ENCODE peak calls at places on chromosomes 2 and 18, in ten cellular contexts. C is Kasumi-1; T is heart right ventricle; A is stimulated activated CD8-positive, alpha-beta memory T cell treated with anti-CD3 and anti-CD28 coated beads, Interleukin-12 subunit alpha, Interleukin-12 subunit beta, amount 100 ng/mL, for 1 hour; O is hypothalamus; Q is dermis blood vessel endothelial cell; L is prostate gland; G is NCI-H1092; J is GM12892; Y is H9. I is an unnamed sample.

GRCh38 chr2:102505290-102505689 is 32.3 kb downstream of the SLC9A4 start:
- DNase-seq in C (no peak), T (no peak), A (no peak), O (no peak), Q (no peak), L (peak; percentile 32), G (no peak), J (no peak), Y (no peak), I (no peak)

GRCh38 chr18:75489493-75490190 is 62.1 kb upstream of the SMIM21 start:
- DNase-seq in C (no peak), T (no peak), A (no peak), O (no peak), Q (no peak), L (no peak), G (no peak), J (no peak), Y (no peak), I (no peak)

GRCh38 chr2:232680006-232680405 is 17.1 kb upstream of the GIGYF2 start:
- DNase-seq in C (no peak), T (no peak), A (no peak), O (no peak), Q (no peak), L (no peak), G (no peak), J (no peak), Y (no peak), I (no peak)

GRCh38 chr2:95760839-95761525 is 169.2 kb downstream of the TRIM43 start:
- DNase-seq in C (no peak), T (no peak), A (no peak), O (no peak), Q (no peak), L (no peak), G (no peak), J (no peak), Y (no peak), I (no peak)

GRCh38 chr2:25954199-25954752 is 28.0 kb downstream of the KIF3C start:
- DNase-seq in C (no peak), T (no peak), A (no peak), O (no peak), Q (no peak), L (no peak), G (no peak), J (no peak), Y (peak; percentile 65), I (no peak)

GRCh38 chr2:188410504-188411235 is 119.0 kb downstream of the GULP1 start:
- DNase-seq in C (no peak), T (no peak), A (no peak), O (no peak), Q (no peak), L (no peak), G (no peak), J (no peak), Y (peak; percentile 38), I (no peak)

GRCh38 chr2:218720048-218721041 is 9.7 kb downstream of the TTLL4 start:
- DNase-seq in C (no peak), T (no peak), A (no peak), O (no peak), Q (no peak), L (no peak), G (no peak), J (no peak), Y (peak; percentile 45), I (no peak)

GRCh38 chr2:121080013-121080772 is 204.8 kb downstream of the TFCP2L1 start:
- DNase-seq in C (peak; percentile 36), T (peak; percentile 51), A (peak; percentile 21), O (peak; percentile 63), Q (peak; percentile 76), L (peak; percentile 46), G (peak; percentile 16), J (no peak), Y (peak; percentile 81), I (peak; percentile 27)

GRCh38 chr2:7646661-7647060 is 729.4 kb downstream of the RNF144A start:
- DNase-seq in C (no peak), T (no peak), A (no peak), O (no peak), Q (no peak), L (no peak), G (no peak), J (no peak), Y (no peak), I (no peak)

GRCh38 chr2:238489431-238489830 is 62.7 kb downstream of the ASB1 start:
- DNase-seq in C (no peak), T (no peak), A (no peak), O (no peak), Q (no peak), L (no peak), G (no peak), J (no peak), Y (no peak), I (no peak)

GRCh38 chr2:75098856-75099255 is 100.5 kb downstream of the TACR1 start:
- DNase-seq in C (peak; percentile 43), T (no peak), A (no peak), O (no peak), Q (peak; percentile 24), L (no peak), G (no peak), J (no peak), Y (peak; percentile 49), I (no peak)

GRCh38 chr2:238908960-238909951 is 61.4 kb downstream of the TWIST2 start:
- DNase-seq in C (no peak), T (no peak), A (no peak), O (no peak), Q (no peak), L (no peak), G (no peak), J (no peak), Y (no peak), I (no peak)

GRCh38 chr2:172098287-172098649 is 4.4 kb downstream of the DLX2 start:
- DNase-seq in C (no peak), T (no peak), A (no peak), O (no peak), Q (no peak), L (no peak), G (no peak), J (no peak), Y (no peak), I (no peak)

GRCh38 chr2:172299741-172300140 is 127.6 kb upstream of the ITGA6 start:
- DNase-seq in C (no peak), T (no peak), A (no peak), O (no peak), Q (peak; percentile 67), L (peak; percentile 77), G (no peak), J (no peak), Y (no peak), I (no peak)

GRCh38 chr18:24976502-24976901 is 375.5 kb downstream of the ZNF521 start:
- DNase-seq in C (no peak), T (no peak), A (no peak), O (no peak), Q (no peak), L (no peak), G (no peak), J (no peak), Y (no peak), I (no peak)

GRCh38 chr18:9296233-9297006 is 38.2 kb upstream of the TWSG1 start:
- DNase-seq in C (no peak), T (no peak), A (no peak), O (no peak), Q (no peak), L (peak; percentile 12), G (no peak), J (no peak), Y (no peak), I (no peak)

GRCh38 chr2:99442837-99443236 is 47.0 kb downstream of the REV1 start:
- DNase-seq in C (peak; percentile 30), T (no peak), A (no peak), O (no peak), Q (peak; percentile 55), L (no peak), G (no peak), J (no peak), Y (no peak), I (no peak)

GRCh38 chr18:77020561-77020960 is 112.0 kb downstream of the MBP start:
- DNase-seq in C (no peak), T (no peak), A (no peak), O (peak; percentile 39), Q (no peak), L (no peak), G (no peak), J (no peak), Y (no peak), I (peak; percentile 44)

GRCh38 chr2:224309216-224309615 is 92.7 kb downstream of the FAM124B start:
- DNase-seq in C (no peak), T (no peak), A (no peak), O (no peak), Q (no peak), L (no peak), G (no peak), J (no peak), Y (no peak), I (no peak)

GRCh38 chr18:21004721-21005120 is 106.9 kb downstream of the ROCK1 start:
- DNase-seq in C (peak; percentile 25), T (peak; percentile 45), A (no peak), O (no peak), Q (peak; percentile 84), L (no peak), G (no peak), J (no peak), Y (no peak), I (no peak)

GRCh38 chr2:99840831-99841230 is 301.6 kb downstream of the AFF3 start:
- DNase-seq in C (no peak), T (no peak), A (no peak), O (no peak), Q (no peak), L (no peak), G (no peak), J (no peak), Y (no peak), I (no peak)

I was measured in hippocampal formation.